ENCODE peak calls at places on chromosomes 3 and 15, in eight cellular contexts. B is spleen, G is body of pancreas, Q is ovary, W is breast epithelium, L is heart left ventricle, D is testis, C is K562. V is an unnamed sample.

GRCh38 chr3:65650247-65650646 is 388.5 kb downstream of the MAGI1 start:
- DNase-seq in Q (no peak), W (no peak), L (no peak), D (no peak), C (no peak), G (no peak), B (no peak), V (no peak)

GRCh38 chr15:40921949-40922607 is 7.1 kb upstream of the DLL4 start:
- DNase-seq in W (no peak), Q (no peak), G (no peak), B (no peak), D (no peak), L (no peak), C (no peak), V (no peak)

GRCh38 chr3:57691411-57692133 is 1.3 kb downstream of the DENND6A start:
- DNase-seq in G (no peak), B (no peak), L (no peak), D (no peak), Q (peak), C (no peak), W (no peak), V (no peak)

GRCh38 chr3:45693941-45694521 is 4.8 kb downstream of the SACM1L start:
- DNase-seq in C (no peak), D (no peak), G (no peak), L (no peak), W (no peak), B (no peak), Q (no peak), V (no peak)

GRCh38 chr15:85496551-85497545 is 116.4 kb downstream of the AKAP13 start:
- DNase-seq in B (no peak), G (no peak), L (no peak), Q (no peak), W (no peak), D (no peak), C (no peak), V (no peak)

GRCh38 chr15:73051402-73051810 is 857 bp upstream of the NEO1 start:
- DNase-seq in W (peak), L (no peak), D (peak), B (no peak), Q (peak), C (no peak), G (peak), V (no peak)

GRCh38 chr15:88572030-88572333 is 25.5 kb upstream of the DET1 start:
- DNase-seq in L (no peak), D (no peak), B (no peak), Q (no peak), C (no peak), W (no peak), G (no peak), V (no peak)

GRCh38 chr3:11719406-11720219 is 75.9 kb upstream of the VGLL4 start:
- DNase-seq in Q (peak), C (peak), B (peak), W (peak), D (peak), L (peak), G (peak), V (no peak)

GRCh38 chr3:116077557-116077956 is 367.7 kb downstream of the LSAMP start:
- DNase-seq in B (no peak), W (no peak), D (no peak), C (peak), G (no peak), Q (no peak), L (no peak), V (no peak)

GRCh38 chr3:4722103-4722502 is 229.0 kb downstream of the ITPR1 start:
- DNase-seq in D (peak), B (no peak), W (no peak), G (peak), L (peak), Q (no peak), C (peak), V (no peak)

GRCh38 chr3:101984356-101984755 is 135.0 kb downstream of the NFKBIZ start:
- DNase-seq in L (no peak), D (no peak), Q (no peak), G (no peak), W (no peak), B (no peak), C (no peak), V (no peak)

GRCh38 chr3:127149621-127150310 is 43.2 kb upstream of the PRR23E start:
- DNase-seq in W (no peak), D (no peak), G (no peak), L (peak), Q (no peak), C (no peak), B (peak), V (no peak)

GRCh38 chr3:49132437-49133225 is at the start of gene LAMB2:
- DNase-seq in C (peak), Q (peak), D (peak), G (peak), L (peak), B (peak), W (peak), V (no peak)

GRCh38 chr3:176964656-176965055 is 232.6 kb downstream of the TBL1XR1 start:
- DNase-seq in B (no peak), G (no peak), C (no peak), D (no peak), Q (no peak), L (no peak), W (no peak), V (no peak)

GRCh38 chr3:120349819-120350125 is 618 bp upstream of the LRRC58 start:
- DNase-seq in W (no peak), C (no peak), D (no peak), L (no peak), B (no peak), G (no peak), Q (no peak), V (no peak)

GRCh38 chr3:179453967-179454366 is 2.7 kb upstream of the GNB4 start:
- DNase-seq in Q (no peak), D (no peak), C (no peak), B (no peak), W (no peak), G (no peak), L (no peak), V (no peak)

DNA sequence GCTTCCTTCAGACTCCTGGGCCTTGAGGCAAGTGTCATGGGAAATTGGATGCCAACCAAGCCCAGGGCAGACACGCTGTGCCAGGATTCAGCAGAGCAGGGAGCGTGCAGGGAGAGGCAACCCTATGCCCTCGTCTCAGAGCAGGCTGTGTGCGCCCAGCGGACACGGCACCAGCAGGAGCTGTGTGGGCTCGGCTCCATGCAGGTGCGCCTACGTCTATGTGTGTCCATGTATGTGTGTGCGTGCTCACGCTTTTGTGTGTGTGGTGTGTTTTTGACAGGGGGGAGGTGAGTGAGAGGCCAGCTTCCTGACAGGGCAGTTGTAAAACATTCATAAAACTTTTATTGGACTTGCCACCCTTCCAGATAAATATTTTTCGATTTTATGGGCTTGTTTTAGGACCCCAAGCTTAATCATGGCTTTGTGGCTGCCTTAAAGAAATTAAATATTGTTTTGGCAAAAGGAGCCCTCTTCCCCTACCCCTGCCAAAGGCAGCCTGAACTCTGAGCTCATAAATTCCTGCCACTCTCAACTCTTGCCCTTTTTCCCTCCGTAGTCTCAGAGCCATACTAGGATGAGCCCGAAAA is 84.4 kb downstream of the DNAJB8 start:
- DNase-seq in G (peak), L (peak), B (no peak), Q (no peak), D (peak), C (no peak), W (peak), V (no peak)
- TF ChIP-seq POLR2A in G (peak), L (no peak), B (no peak), Q (no peak), D (no peak), C (no peak), W (no peak), V (no peak)

GRCh38 chr3:149217347-149217746 is 4.3 kb downstream of the CP start:
- DNase-seq in Q (no peak), L (no peak), W (no peak), C (no peak), D (no peak), G (no peak), B (no peak), V (no peak)

GRCh38 chr3:149223461-149223820 is 1.8 kb upstream of the CP start:
- DNase-seq in Q (no peak), C (no peak), D (no peak), W (no peak), B (no peak), L (no peak), G (no peak), V (no peak)

GRCh38 chr3:149216195-149216869 is 5.3 kb downstream of the CP start:
- DNase-seq in L (no peak), D (no peak), G (no peak), B (no peak), C (no peak), Q (no peak), W (no peak), V (no peak)

GRCh38 chr3:149224736-149225594 is 3.3 kb upstream of the CP start:
- DNase-seq in G (peak), B (no peak), W (no peak), C (peak), D (no peak), Q (no peak), L (no peak), V (no peak)

DNA sequence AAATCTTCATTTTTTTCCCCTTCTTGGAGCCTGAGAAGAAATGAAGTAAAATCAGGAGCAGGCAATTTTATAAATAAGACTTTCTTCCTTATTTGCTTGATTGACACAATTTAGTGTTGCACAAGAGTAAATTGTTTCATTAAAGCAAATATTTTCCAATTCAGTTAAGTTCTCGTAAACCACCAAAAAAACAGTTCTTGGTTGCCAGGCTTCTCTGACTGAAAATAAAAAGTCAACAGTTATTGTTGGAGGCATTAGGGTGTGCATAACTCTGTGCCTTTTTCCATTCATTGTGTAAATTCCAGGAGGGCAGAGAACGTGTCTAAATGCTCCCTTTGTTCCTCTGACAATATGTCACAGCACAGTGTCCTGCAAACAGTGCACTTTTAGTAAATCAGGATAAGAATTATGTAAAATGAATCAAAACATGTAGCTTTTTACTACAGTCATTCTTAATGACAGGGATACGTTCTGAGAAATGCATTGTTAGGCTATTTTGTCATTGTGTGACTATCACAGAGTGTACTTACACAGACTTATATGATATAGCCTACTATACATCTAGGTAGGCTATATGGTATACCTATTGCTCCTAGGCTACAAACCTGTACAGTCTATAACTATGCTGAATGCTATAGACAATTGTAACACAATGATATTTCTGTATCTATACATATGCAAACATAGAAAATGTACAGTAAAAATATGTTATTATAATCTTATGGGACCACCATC is at the start of gene CP:
- DNase-seq in C (no peak), L (no peak), D (peak), B (no peak), W (no peak), G (no peak), Q (no peak), V (no peak)
- H3K4me3 ChIP-seq in C (no peak), L (no peak), D (no peak), B (peak), W (peak), G (no peak), Q (no peak), V (no peak)

GRCh38 chr3:142152349-142152748 is 3.0 kb upstream of the TFDP2 start:
- DNase-seq in W (no peak), D (no peak), L (no peak), G (peak), Q (no peak), C (no peak), B (no peak), V (no peak)

GRCh38 chr3:142151828-142152227 is 2.5 kb upstream of the TFDP2 start:
- DNase-seq in Q (no peak), B (no peak), C (no peak), W (no peak), G (no peak), L (no peak), D (no peak), V (no peak)

GRCh38 chr3:142150271-142150670 is 927 bp upstream of the TFDP2 start:
- DNase-seq in G (no peak), D (no peak), C (no peak), L (no peak), W (no peak), B (no peak), Q (peak), V (no peak)

GRCh38 chr3:142151240-142151639 is 1.9 kb upstream of the TFDP2 start:
- DNase-seq in G (no peak), W (no peak), C (no peak), L (no peak), B (no peak), D (no peak), Q (no peak), V (no peak)

GRCh38 chr3:142148871-142149860 is at the start of gene TFDP2:
- DNase-seq in L (peak), B (peak), C (peak), G (peak), W (peak), Q (peak), D (peak), V (peak)
- TF ChIP-seq POLR2A in L (peak), B (no peak), C (peak), G (peak), W (peak), Q (peak), D (peak), V (peak)

GRCh38 chr15:74789171-74789627 is 7.3 kb downstream of the CSK start:
- DNase-seq in C (no peak), L (no peak), D (no peak), B (peak), Q (no peak), W (no peak), G (peak), V (no peak)
- H3K4me3 ChIP-seq in C (no peak), L (no peak), D (no peak), B (peak), Q (no peak), W (no peak), G (no peak), V (peak)

GRCh38 chr15:56353119-56353518 is 12.1 kb upstream of the TEX9 start:
- DNase-seq in B (no peak), W (no peak), Q (no peak), D (no peak), G (no peak), C (no peak), L (no peak), V (no peak)

GRCh38 chr15:56356616-56357015 is 8.6 kb upstream of the TEX9 start:
- DNase-seq in G (no peak), L (no peak), C (no peak), B (no peak), D (no peak), W (peak), Q (no peak), V (no peak)

GRCh38 chr15:56351362-56351761 is 13.9 kb upstream of the TEX9 start:
- DNase-seq in W (no peak), L (no peak), B (no peak), G (no peak), C (no peak), Q (no peak), D (no peak), V (no peak)

GRCh38 chr15:56351957-56352506 is 13.2 kb upstream of the TEX9 start:
- DNase-seq in Q (no peak), D (no peak), W (no peak), L (no peak), C (no peak), B (no peak), G (no peak), V (no peak)

DNA sequence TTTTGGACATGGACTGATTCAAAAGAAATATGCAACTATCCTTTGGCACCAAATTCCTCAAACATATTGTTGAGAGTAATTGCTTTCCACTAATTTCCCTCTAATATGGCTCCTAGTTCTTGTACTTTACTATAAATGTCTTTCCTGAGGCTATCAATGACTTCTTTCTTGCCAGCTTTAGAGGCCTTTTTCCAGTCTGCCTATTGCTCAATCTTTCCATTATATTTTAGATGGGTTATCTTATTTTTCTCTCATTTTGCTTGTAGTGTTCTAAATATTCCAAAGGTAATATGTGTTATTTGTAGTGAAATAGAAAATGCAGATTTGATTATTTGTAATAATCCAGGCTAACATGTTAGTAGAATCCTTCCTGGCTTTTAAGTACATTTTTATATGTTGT is 11.5 kb upstream of the TEX9 start:
- DNase-seq in C (no peak), D (no peak), L (no peak), Q (no peak), B (no peak), W (no peak), G (no peak), V (no peak)
- TF ChIP-seq POLR2A in C (no peak), D (no peak), L (no peak), Q (no peak), B (no peak), W (no peak), G (no peak), V (no peak)

V was measured in esophagus squamous epithelium.